ENCODE peak calls at places on chromosome 3, in six cellular contexts. One of them, this sample, is unnamed.

GRCh38 chr3:136380530-136380929 is 130.4 kb downstream of the PCCB start:
- DNase-seq in A549: no peak
- DNase-seq in WTC11: no peak
- DNase-seq in HepG2: no peak
- DNase-seq in K562: no peak
- DNase-seq in H1: no peak
- DNase-seq in this sample: no peak

GRCh38 chr3:18062289-18063025 is 320.0 kb upstream of the TBC1D5 start:
- DNase-seq in A549: no peak
- DNase-seq in WTC11: no peak
- DNase-seq in HepG2: no peak
- DNase-seq in K562: no peak
- DNase-seq in H1: no peak
- DNase-seq in this sample: no peak

GRCh38 chr3:177490626-177491025 is 293.3 kb upstream of the TBL1XR1 start:
- DNase-seq in A549: no peak
- DNase-seq in WTC11: no peak
- DNase-seq in HepG2: no peak
- DNase-seq in K562: no peak
- DNase-seq in H1: no peak
- DNase-seq in this sample: no peak

GRCh38 chr3:105352976-105353375 is 13.7 kb upstream of the ALCAM start:
- DNase-seq in A549: no peak
- DNase-seq in WTC11: no peak
- DNase-seq in HepG2: no peak
- DNase-seq in K562: no peak
- DNase-seq in H1: no peak
- DNase-seq in this sample: no peak

GRCh38 chr3:23760325-23760724 is 45.4 kb upstream of the UBE2E1 start:
- DNase-seq in A549: no peak
- DNase-seq in WTC11: no peak
- DNase-seq in HepG2: no peak
- DNase-seq in K562: no peak
- DNase-seq in H1: no peak
- DNase-seq in this sample: no peak

GRCh38 chr3:169591983-169592644 is 71.4 kb downstream of the MECOM start:
- DNase-seq in A549: no peak
- DNase-seq in WTC11: no peak
- DNase-seq in HepG2: no peak
- DNase-seq in K562: no peak
- DNase-seq in H1: no peak
- DNase-seq in this sample: peak; percentile 61

GRCh38 chr3:156010829-156011228 is 109.5 kb upstream of the KCNAB1 start:
- DNase-seq in A549: peak; percentile 33
- DNase-seq in WTC11: peak; percentile 31
- DNase-seq in HepG2: peak; percentile 13
- DNase-seq in K562: peak; percentile 14
- DNase-seq in H1: no peak
- DNase-seq in this sample: no peak

GRCh38 chr3:44400771-44401170 is 62.2 kb downstream of the TCAIM start:
- DNase-seq in A549: no peak
- DNase-seq in WTC11: no peak
- DNase-seq in HepG2: peak; percentile 12
- DNase-seq in K562: no peak
- DNase-seq in H1: no peak
- DNase-seq in this sample: no peak

GRCh38 chr3:160707187-160707789 is 30.3 kb downstream of the ARL14 start:
- DNase-seq in A549: peak; percentile 23
- DNase-seq in WTC11: no peak
- DNase-seq in HepG2: peak; percentile 38
- DNase-seq in K562: no peak
- DNase-seq in H1: no peak
- DNase-seq in this sample: peak; percentile 43

GRCh38 chr3:14284694-14285404 is 106.2 kb downstream of the LSM3 start:
- DNase-seq in A549: no peak
- DNase-seq in WTC11: no peak
- DNase-seq in HepG2: no peak
- DNase-seq in K562: no peak
- DNase-seq in H1: no peak
- DNase-seq in this sample: no peak

GRCh38 chr3:125668804-125669203 is 73.5 kb upstream of the OSBPL11 start:
- DNase-seq in A549: no peak
- DNase-seq in WTC11: no peak
- DNase-seq in HepG2: no peak
- DNase-seq in K562: no peak
- DNase-seq in H1: no peak
- DNase-seq in this sample: no peak

GRCh38 chr3:144107923-144108322 is 136.3 kb downstream of the DIPK2A start:
- DNase-seq in A549: no peak
- DNase-seq in WTC11: no peak
- DNase-seq in HepG2: no peak
- DNase-seq in K562: no peak
- DNase-seq in H1: no peak
- DNase-seq in this sample: no peak

GRCh38 chr3:121072128-121072527 is 164.1 kb downstream of the STXBP5L start:
- DNase-seq in A549: no peak
- DNase-seq in WTC11: no peak
- DNase-seq in HepG2: no peak
- DNase-seq in K562: no peak
- DNase-seq in H1: no peak
- DNase-seq in this sample: no peak

GRCh38 chr3:32848215-32848614 is 30.4 kb downstream of the TRIM71 start:
- DNase-seq in A549: no peak
- DNase-seq in WTC11: no peak
- DNase-seq in HepG2: no peak
- DNase-seq in K562: peak; percentile 64
- DNase-seq in H1: no peak
- DNase-seq in this sample: no peak

GRCh38 chr3:67318162-67318561 is 320.1 kb downstream of the KBTBD8 start:
- DNase-seq in A549: no peak
- DNase-seq in WTC11: no peak
- DNase-seq in HepG2: no peak
- DNase-seq in K562: no peak
- DNase-seq in H1: no peak
- DNase-seq in this sample: no peak

GRCh38 chr3:122563717-122564025 is 429 bp downstream of the PARP9 start:
- DNase-seq in A549: no peak
- DNase-seq in WTC11: no peak
- DNase-seq in HepG2: no peak
- DNase-seq in K562: no peak
- DNase-seq in H1: no peak
- DNase-seq in this sample: no peak

GRCh38 chr3:53806182-53807116 is 39.8 kb downstream of the CHDH start:
- DNase-seq in A549: no peak
- DNase-seq in WTC11: no peak
- DNase-seq in HepG2: peak; percentile 23
- DNase-seq in K562: no peak
- DNase-seq in H1: no peak
- DNase-seq in this sample: no peak

GRCh38 chr3:93934366-93935046 is 39.2 kb downstream of the PROS1 start:
- DNase-seq in A549: no peak
- DNase-seq in WTC11: no peak
- DNase-seq in HepG2: no peak
- DNase-seq in K562: no peak
- DNase-seq in H1: no peak
- DNase-seq in this sample: no peak

GRCh38 chr3:12868039-12869024 is 27.0 kb upstream of the RPL32 start:
- DNase-seq in A549: peak; percentile 85
- DNase-seq in WTC11: peak; percentile 82
- DNase-seq in HepG2: peak; percentile 77
- DNase-seq in K562: peak; percentile 85
- DNase-seq in H1: peak; percentile 38
- DNase-seq in this sample: peak; percentile 83

GRCh38 chr3:17195192-17195611 is 310.4 kb downstream of the PLCL2 start:
- DNase-seq in A549: no peak
- DNase-seq in WTC11: no peak
- DNase-seq in HepG2: no peak
- DNase-seq in K562: no peak
- DNase-seq in H1: no peak
- DNase-seq in this sample: no peak

GRCh38 chr3:94101860-94102259 is 39.0 kb downstream of the NSUN3 start:
- DNase-seq in A549: no peak
- DNase-seq in WTC11: no peak
- DNase-seq in HepG2: no peak
- DNase-seq in K562: no peak
- DNase-seq in H1: no peak
- DNase-seq in this sample: peak; percentile 8

GRCh38 chr3:43001094-43001553 is 22.0 kb downstream of the GASK1A start:
- DNase-seq in A549: no peak
- DNase-seq in WTC11: no peak
- DNase-seq in HepG2: peak; percentile 77
- DNase-seq in K562: no peak
- DNase-seq in H1: no peak
- DNase-seq in this sample: no peak

GRCh38 chr3:14200841-14201240 is 22.2 kb downstream of the LSM3 start:
- DNase-seq in A549: no peak
- DNase-seq in WTC11: no peak
- DNase-seq in HepG2: no peak
- DNase-seq in K562: no peak
- DNase-seq in H1: no peak
- DNase-seq in this sample: peak; percentile 35

GRCh38 chr3:190504354-190505125 is 9.3 kb upstream of the IL1RAP start:
- DNase-seq in A549: no peak
- DNase-seq in WTC11: no peak
- DNase-seq in HepG2: peak; percentile 27
- DNase-seq in K562: no peak
- DNase-seq in H1: no peak
- DNase-seq in this sample: peak; percentile 52

GRCh38 chr3:156642750-156643728 is 31.4 kb upstream of the TIPARP start:
- DNase-seq in A549: no peak
- DNase-seq in WTC11: no peak
- DNase-seq in HepG2: no peak
- DNase-seq in K562: no peak
- DNase-seq in H1: no peak
- DNase-seq in this sample: no peak

GRCh38 chr3:45664558-45664957 is 24.6 kb upstream of the SACM1L start:
- DNase-seq in A549: no peak
- DNase-seq in WTC11: no peak
- DNase-seq in HepG2: peak; percentile 18
- DNase-seq in K562: no peak
- DNase-seq in H1: no peak
- DNase-seq in this sample: no peak
- TF ChIP-seq JUN in A549: no peak
- TF ChIP-seq JUN in WTC11: no peak
- TF ChIP-seq JUN in HepG2: no peak
- TF ChIP-seq JUN in K562: no peak
- TF ChIP-seq JUN in H1: no peak
- TF ChIP-seq JUN in this sample: no peak

GRCh38 chr3:182920515-182921084 is 59.7 kb downstream of the DCUN1D1 start:
- DNase-seq in A549: peak; percentile 18
- DNase-seq in WTC11: peak; percentile 22
- DNase-seq in HepG2: no peak
- DNase-seq in K562: peak; percentile 75
- DNase-seq in H1: peak; percentile 23
- DNase-seq in this sample: no peak
- TF ChIP-seq JUN in A549: no peak
- TF ChIP-seq JUN in WTC11: no peak
- TF ChIP-seq JUN in HepG2: no peak
- TF ChIP-seq JUN in K562: no peak
- TF ChIP-seq JUN in H1: no peak
- TF ChIP-seq JUN in this sample: no peak

GRCh38 chr3:73052857-73053256 is 8.6 kb upstream of the EBLN2 start:
- DNase-seq in A549: no peak
- DNase-seq in WTC11: no peak
- DNase-seq in HepG2: no peak
- DNase-seq in K562: no peak
- DNase-seq in H1: no peak
- DNase-seq in this sample: peak; percentile 40

GRCh38 chr3:73055583-73056364 is 5.7 kb upstream of the EBLN2 start:
- DNase-seq in A549: no peak
- DNase-seq in WTC11: no peak
- DNase-seq in HepG2: no peak
- DNase-seq in K562: no peak
- DNase-seq in H1: no peak
- DNase-seq in this sample: no peak

GRCh38 chr3:73061416-73061815 is at the start of gene EBLN2:
- DNase-seq in A549: no peak
- DNase-seq in WTC11: no peak
- DNase-seq in HepG2: no peak
- DNase-seq in K562: no peak
- DNase-seq in H1: no peak
- DNase-seq in this sample: no peak

GRCh38 chr3:73060302-73060723 is 1.1 kb upstream of the EBLN2 start:
- DNase-seq in A549: no peak
- DNase-seq in WTC11: no peak
- DNase-seq in HepG2: no peak
- DNase-seq in K562: no peak
- DNase-seq in H1: no peak
- DNase-seq in this sample: no peak

DNA sequence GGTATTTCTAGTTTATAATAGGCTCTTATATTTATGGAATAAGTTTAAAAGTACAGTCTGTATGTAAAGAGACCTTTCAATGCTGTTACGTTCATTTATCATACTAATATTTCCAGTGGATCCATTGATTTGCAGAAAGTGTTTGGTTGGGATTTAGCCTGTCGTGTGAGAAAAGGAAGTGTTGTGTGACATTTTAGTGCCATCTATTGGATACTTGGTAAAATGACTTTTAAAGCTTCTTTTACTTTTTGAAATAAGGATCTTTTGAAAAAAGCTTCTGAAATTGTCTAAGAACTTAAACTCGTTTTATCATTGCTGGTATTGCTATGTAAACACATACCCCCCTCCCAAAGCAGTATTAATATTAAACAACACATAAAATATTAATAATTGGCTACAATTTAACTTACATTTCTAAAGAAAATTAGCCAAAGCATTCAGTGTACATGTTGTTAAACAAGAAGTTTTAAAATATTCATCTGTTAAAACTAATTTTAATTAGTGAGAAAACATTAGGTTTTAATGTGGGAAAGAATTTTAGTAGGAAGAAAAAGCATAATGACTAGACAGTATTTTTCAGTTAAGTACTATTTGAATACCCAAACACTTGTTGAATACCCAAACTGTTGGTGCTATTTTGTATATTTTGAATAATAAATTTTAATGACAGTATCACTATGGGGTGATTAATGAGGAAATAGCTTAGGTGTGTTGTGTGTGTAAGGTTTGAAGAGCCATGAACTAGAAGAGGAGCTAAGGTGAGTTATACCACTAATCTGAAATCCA is 4.9 kb upstream of the EBLN2 start:
- DNase-seq in A549: peak; percentile 12
- DNase-seq in WTC11: no peak
- DNase-seq in HepG2: peak; percentile 50
- DNase-seq in K562: no peak
- DNase-seq in H1: no peak
- DNase-seq in this sample: peak; percentile 46
- TF ChIP-seq JUN in A549: no peak
- TF ChIP-seq JUN in WTC11: no peak
- TF ChIP-seq JUN in HepG2: no peak
- TF ChIP-seq JUN in K562: no peak
- TF ChIP-seq JUN in H1: no peak
- TF ChIP-seq JUN in this sample: no peak

DNA sequence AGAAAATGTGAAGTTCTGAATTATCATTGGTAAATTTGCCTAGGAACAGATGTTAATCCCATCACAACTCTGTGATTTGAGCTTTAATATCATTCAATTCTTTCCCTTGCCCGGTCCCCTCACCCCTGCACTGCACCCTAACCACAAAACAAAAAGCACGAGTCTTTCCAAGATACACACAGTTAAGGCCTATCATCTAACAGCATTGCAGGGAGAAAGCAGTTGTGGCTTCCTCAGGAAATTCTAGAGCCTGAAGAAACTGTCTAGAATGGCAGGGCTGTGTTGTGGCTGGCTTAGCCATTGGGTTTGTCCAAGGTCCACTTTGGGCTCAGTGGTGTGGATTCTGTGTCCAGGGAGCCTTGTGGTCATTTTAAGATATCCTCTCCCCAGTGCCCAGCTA is 119.9 kb downstream of the PDCD6IP start:
- DNase-seq in A549: no peak
- DNase-seq in WTC11: no peak
- DNase-seq in HepG2: no peak
- DNase-seq in K562: no peak
- DNase-seq in H1: no peak
- DNase-seq in this sample: no peak
- TF ChIP-seq JUN in A549: no peak
- TF ChIP-seq JUN in WTC11: no peak
- TF ChIP-seq JUN in HepG2: no peak
- TF ChIP-seq JUN in K562: no peak
- TF ChIP-seq JUN in H1: no peak
- TF ChIP-seq JUN in this sample: no peak

This sample was measured in endothelial cell of umbilical vein.